ENCODE peak calls at places on chromosome 16, in six cellular contexts. One of them, this sample, is unnamed. For H3K36me3, the result is how much of the 10 kb centered on the place peaks cover.

GRCh38 chr16:71637398-71637797 is 11.4 kb downstream of the MARVELD3 start:
- DNase-seq in naive thymus-derived CD4-positive, alpha-beta T cell: no peak
- DNase-seq in right atrium auricular region: peak
- DNase-seq in heart right ventricle: no peak
- DNase-seq in CD8-positive, alpha-beta T cell: no peak
- DNase-seq in colonic mucosa: no peak
- DNase-seq in this sample: no peak

GRCh38 chr16:47052666-47053640 is 79.5 kb upstream of the DNAJA2 start:
- DNase-seq in naive thymus-derived CD4-positive, alpha-beta T cell: no peak
- DNase-seq in heart right ventricle: no peak
- DNase-seq in CD8-positive, alpha-beta T cell: no peak
- DNase-seq in colonic mucosa: no peak
- DNase-seq in right atrium auricular region: no peak
- DNase-seq in this sample: no peak

GRCh38 chr16:82694239-82694874 is 67.6 kb downstream of the CDH13 start:
- DNase-seq in colonic mucosa: no peak
- DNase-seq in heart right ventricle: no peak
- DNase-seq in naive thymus-derived CD4-positive, alpha-beta T cell: no peak
- DNase-seq in CD8-positive, alpha-beta T cell: no peak
- DNase-seq in right atrium auricular region: no peak
- DNase-seq in this sample: no peak

GRCh38 chr16:57394444-57394843 is 10.1 kb upstream of the CCL17 start:
- DNase-seq in CD8-positive, alpha-beta T cell: no peak
- DNase-seq in heart right ventricle: no peak
- DNase-seq in naive thymus-derived CD4-positive, alpha-beta T cell: no peak
- DNase-seq in colonic mucosa: peak
- DNase-seq in right atrium auricular region: no peak
- DNase-seq in this sample: no peak

GRCh38 chr16:11668590-11669379 is 530 bp downstream of the SNN start:
- DNase-seq in right atrium auricular region: no peak
- DNase-seq in colonic mucosa: no peak
- DNase-seq in heart right ventricle: no peak
- DNase-seq in CD8-positive, alpha-beta T cell: no peak
- DNase-seq in naive thymus-derived CD4-positive, alpha-beta T cell: peak
- DNase-seq in this sample: no peak

GRCh38 chr16:27236635-27237228 is 31.8 kb downstream of the NSMCE1 start:
- DNase-seq in CD8-positive, alpha-beta T cell: no peak
- DNase-seq in heart right ventricle: no peak
- DNase-seq in colonic mucosa: no peak
- DNase-seq in right atrium auricular region: no peak
- DNase-seq in naive thymus-derived CD4-positive, alpha-beta T cell: no peak
- DNase-seq in this sample: peak

GRCh38 chr16:8070501-8070900 is 519.8 kb downstream of the TMEM114 start:
- DNase-seq in naive thymus-derived CD4-positive, alpha-beta T cell: no peak
- DNase-seq in colonic mucosa: no peak
- DNase-seq in heart right ventricle: no peak
- DNase-seq in right atrium auricular region: no peak
- DNase-seq in CD8-positive, alpha-beta T cell: no peak
- DNase-seq in this sample: no peak

GRCh38 chr16:52237823-52238222 is 309.1 kb downstream of the TOX3 start:
- DNase-seq in CD8-positive, alpha-beta T cell: no peak
- DNase-seq in right atrium auricular region: no peak
- DNase-seq in heart right ventricle: no peak
- DNase-seq in colonic mucosa: no peak
- DNase-seq in naive thymus-derived CD4-positive, alpha-beta T cell: no peak
- DNase-seq in this sample: no peak

GRCh38 chr16:24523569-24523968 is 15.8 kb upstream of the RBBP6 start:
- DNase-seq in heart right ventricle: no peak
- DNase-seq in naive thymus-derived CD4-positive, alpha-beta T cell: no peak
- DNase-seq in CD8-positive, alpha-beta T cell: peak
- DNase-seq in right atrium auricular region: no peak
- DNase-seq in colonic mucosa: no peak
- DNase-seq in this sample: no peak

GRCh38 chr16:22188595-22189442 is 17.3 kb upstream of the EEF2K start:
- DNase-seq in heart right ventricle: peak
- DNase-seq in colonic mucosa: peak
- DNase-seq in right atrium auricular region: peak
- DNase-seq in naive thymus-derived CD4-positive, alpha-beta T cell: peak
- DNase-seq in CD8-positive, alpha-beta T cell: peak
- DNase-seq in this sample: peak

GRCh38 chr16:66553223-66553622 is 847 bp downstream of the CKLF start:
- DNase-seq in naive thymus-derived CD4-positive, alpha-beta T cell: no peak
- DNase-seq in right atrium auricular region: no peak
- DNase-seq in CD8-positive, alpha-beta T cell: peak
- DNase-seq in heart right ventricle: no peak
- DNase-seq in colonic mucosa: peak
- DNase-seq in this sample: no peak

GRCh38 chr16:11099672-11100195 is 155.4 kb downstream of the CLEC16A start:
- DNase-seq in CD8-positive, alpha-beta T cell: no peak
- DNase-seq in right atrium auricular region: no peak
- DNase-seq in heart right ventricle: no peak
- DNase-seq in colonic mucosa: no peak
- DNase-seq in naive thymus-derived CD4-positive, alpha-beta T cell: no peak
- DNase-seq in this sample: no peak

GRCh38 chr16:16763449-16763848 is 384.5 kb downstream of the NPIPA7 start:
- DNase-seq in naive thymus-derived CD4-positive, alpha-beta T cell: no peak
- DNase-seq in colonic mucosa: no peak
- DNase-seq in right atrium auricular region: no peak
- DNase-seq in CD8-positive, alpha-beta T cell: no peak
- DNase-seq in heart right ventricle: no peak
- DNase-seq in this sample: no peak

GRCh38 chr16:68377667-68378420 is 67.0 kb downstream of the PRMT7 start:
- DNase-seq in naive thymus-derived CD4-positive, alpha-beta T cell: no peak
- DNase-seq in right atrium auricular region: no peak
- DNase-seq in CD8-positive, alpha-beta T cell: no peak
- DNase-seq in heart right ventricle: no peak
- DNase-seq in colonic mucosa: no peak
- DNase-seq in this sample: no peak

GRCh38 chr16:69890114-69890890 is 60.8 kb upstream of the CLEC18A start:
- DNase-seq in right atrium auricular region: peak
- DNase-seq in colonic mucosa: peak
- DNase-seq in CD8-positive, alpha-beta T cell: no peak
- DNase-seq in heart right ventricle: peak
- DNase-seq in naive thymus-derived CD4-positive, alpha-beta T cell: no peak
- DNase-seq in this sample: no peak

GRCh38 chr16:46573008-46573833 is 48.0 kb downstream of the SHCBP1 start:
- DNase-seq in colonic mucosa: no peak
- DNase-seq in CD8-positive, alpha-beta T cell: no peak
- DNase-seq in naive thymus-derived CD4-positive, alpha-beta T cell: no peak
- DNase-seq in heart right ventricle: no peak
- DNase-seq in right atrium auricular region: no peak
- DNase-seq in this sample: peak

GRCh38 chr16:83706394-83706793 is 101.4 kb upstream of the HSBP1 start:
- DNase-seq in heart right ventricle: no peak
- DNase-seq in right atrium auricular region: no peak
- DNase-seq in CD8-positive, alpha-beta T cell: no peak
- DNase-seq in colonic mucosa: no peak
- DNase-seq in naive thymus-derived CD4-positive, alpha-beta T cell: no peak
- DNase-seq in this sample: no peak

GRCh38 chr16:88013091-88013609 is 61.9 kb downstream of the BANP start:
- DNase-seq in CD8-positive, alpha-beta T cell: no peak
- DNase-seq in heart right ventricle: no peak
- DNase-seq in right atrium auricular region: no peak
- DNase-seq in naive thymus-derived CD4-positive, alpha-beta T cell: no peak
- DNase-seq in colonic mucosa: peak
- DNase-seq in this sample: peak

GRCh38 chr16:68332411-68333121 is 21.7 kb downstream of the PRMT7 start:
- DNase-seq in heart right ventricle: peak
- DNase-seq in naive thymus-derived CD4-positive, alpha-beta T cell: no peak
- DNase-seq in colonic mucosa: no peak
- DNase-seq in right atrium auricular region: no peak
- DNase-seq in CD8-positive, alpha-beta T cell: no peak
- DNase-seq in this sample: peak

GRCh38 chr16:77271532-77272426 is 72.6 kb downstream of the SYCE1L start:
- DNase-seq in naive thymus-derived CD4-positive, alpha-beta T cell: no peak
- DNase-seq in colonic mucosa: no peak
- DNase-seq in heart right ventricle: no peak
- DNase-seq in CD8-positive, alpha-beta T cell: no peak
- DNase-seq in right atrium auricular region: no peak
- DNase-seq in this sample: no peak
- H3K36me3 ChIP-seq in naive thymus-derived CD4-positive, alpha-beta T cell: under half
- H3K36me3 ChIP-seq in colonic mucosa: under half
- H3K36me3 ChIP-seq in heart right ventricle: under half
- H3K36me3 ChIP-seq in CD8-positive, alpha-beta T cell: under half
- H3K36me3 ChIP-seq in right atrium auricular region: under half
- H3K36me3 ChIP-seq in this sample: under half

GRCh38 chr16:2146739-2147138 is 1.7 kb upstream of the RAB26 start:
- DNase-seq in naive thymus-derived CD4-positive, alpha-beta T cell: no peak
- DNase-seq in colonic mucosa: no peak
- DNase-seq in right atrium auricular region: no peak
- DNase-seq in CD8-positive, alpha-beta T cell: no peak
- DNase-seq in heart right ventricle: no peak
- DNase-seq in this sample: no peak
- H3K27ac ChIP-seq in naive thymus-derived CD4-positive, alpha-beta T cell: no peak
- H3K27ac ChIP-seq in colonic mucosa: no peak
- H3K27ac ChIP-seq in right atrium auricular region: no peak
- H3K27ac ChIP-seq in CD8-positive, alpha-beta T cell: no peak
- H3K27ac ChIP-seq in heart right ventricle: no peak
- H3K27ac ChIP-seq in this sample: no peak

GRCh38 chr16:89982318-89982717 is 33.8 kb downstream of the DEF8 start:
- DNase-seq in colonic mucosa: no peak
- DNase-seq in CD8-positive, alpha-beta T cell: no peak
- DNase-seq in naive thymus-derived CD4-positive, alpha-beta T cell: no peak
- DNase-seq in heart right ventricle: no peak
- DNase-seq in right atrium auricular region: no peak
- DNase-seq in this sample: peak
- H3K36me3 ChIP-seq in colonic mucosa: under half
- H3K36me3 ChIP-seq in CD8-positive, alpha-beta T cell: under half
- H3K36me3 ChIP-seq in naive thymus-derived CD4-positive, alpha-beta T cell: under half
- H3K36me3 ChIP-seq in heart right ventricle: half or more
- H3K36me3 ChIP-seq in right atrium auricular region: half or more
- H3K36me3 ChIP-seq in this sample: under half

DNA sequence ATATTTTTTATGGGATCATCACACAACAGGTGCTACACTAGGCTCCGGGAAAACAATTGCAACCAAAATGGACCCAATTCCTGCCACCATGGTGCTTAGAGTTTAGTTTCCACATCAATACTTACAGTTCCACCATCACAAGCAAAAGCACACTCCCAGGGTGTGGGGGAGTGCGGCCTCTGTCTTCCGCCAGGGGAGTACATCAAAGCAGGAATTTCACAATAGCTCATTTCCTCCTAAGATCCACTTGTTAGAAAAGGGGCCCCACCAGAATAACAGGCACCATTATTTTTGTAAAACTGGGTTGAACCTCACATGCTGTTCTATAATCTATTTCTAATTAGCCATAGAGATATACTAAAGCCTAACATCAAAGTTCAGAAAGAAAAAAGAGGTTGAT is 44.3 kb upstream of the PSMD7 start:
- DNase-seq in heart right ventricle: no peak
- DNase-seq in right atrium auricular region: no peak
- DNase-seq in colonic mucosa: no peak
- DNase-seq in naive thymus-derived CD4-positive, alpha-beta T cell: no peak
- DNase-seq in CD8-positive, alpha-beta T cell: no peak
- DNase-seq in this sample: no peak
- H3K27ac ChIP-seq in heart right ventricle: no peak
- H3K27ac ChIP-seq in right atrium auricular region: no peak
- H3K27ac ChIP-seq in colonic mucosa: no peak
- H3K27ac ChIP-seq in naive thymus-derived CD4-positive, alpha-beta T cell: no peak
- H3K27ac ChIP-seq in CD8-positive, alpha-beta T cell: no peak
- H3K27ac ChIP-seq in this sample: no peak

DNA sequence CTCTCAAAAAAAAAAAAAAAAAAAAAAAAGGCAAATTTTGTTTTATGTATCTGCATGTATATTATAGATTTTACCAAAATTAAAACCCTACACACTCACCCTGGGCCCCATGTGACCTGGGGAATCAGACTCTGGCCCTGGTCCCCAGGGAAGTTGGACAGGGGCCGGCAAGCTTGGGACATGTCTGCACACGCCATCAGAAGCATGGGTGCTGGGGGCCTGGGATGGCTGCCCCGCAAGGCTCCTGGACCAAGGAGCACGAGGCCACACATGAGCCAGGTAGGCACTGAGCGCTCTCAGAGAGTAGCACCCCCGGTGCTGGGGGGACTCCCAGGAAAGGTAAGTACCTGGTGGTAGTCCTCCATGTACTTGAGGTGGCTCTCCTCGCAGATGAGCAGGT is 39.6 kb downstream of the PPL start:
- DNase-seq in naive thymus-derived CD4-positive, alpha-beta T cell: no peak
- DNase-seq in CD8-positive, alpha-beta T cell: no peak
- DNase-seq in right atrium auricular region: no peak
- DNase-seq in colonic mucosa: no peak
- DNase-seq in heart right ventricle: no peak
- DNase-seq in this sample: no peak
- H3K36me3 ChIP-seq in naive thymus-derived CD4-positive, alpha-beta T cell: under half
- H3K36me3 ChIP-seq in CD8-positive, alpha-beta T cell: under half
- H3K36me3 ChIP-seq in right atrium auricular region: under half
- H3K36me3 ChIP-seq in colonic mucosa: under half
- H3K36me3 ChIP-seq in heart right ventricle: under half
- H3K36me3 ChIP-seq in this sample: under half

GRCh38 chr16:86664518-86665318 is 86.4 kb downstream of the FOXL1 start:
- DNase-seq in heart right ventricle: no peak
- DNase-seq in CD8-positive, alpha-beta T cell: no peak
- DNase-seq in naive thymus-derived CD4-positive, alpha-beta T cell: peak
- DNase-seq in right atrium auricular region: no peak
- DNase-seq in colonic mucosa: peak
- DNase-seq in this sample: no peak
- H3K27ac ChIP-seq in heart right ventricle: no peak
- H3K27ac ChIP-seq in CD8-positive, alpha-beta T cell: no peak
- H3K27ac ChIP-seq in naive thymus-derived CD4-positive, alpha-beta T cell: no peak
- H3K27ac ChIP-seq in right atrium auricular region: peak
- H3K27ac ChIP-seq in colonic mucosa: peak
- H3K27ac ChIP-seq in this sample: no peak

GRCh38 chr16:84780063-84780462 is 39.7 kb upstream of the CRISPLD2 start:
- DNase-seq in naive thymus-derived CD4-positive, alpha-beta T cell: no peak
- DNase-seq in colonic mucosa: no peak
- DNase-seq in CD8-positive, alpha-beta T cell: no peak
- DNase-seq in right atrium auricular region: no peak
- DNase-seq in heart right ventricle: no peak
- DNase-seq in this sample: peak

GRCh38 chr16:84778720-84779119 is 41.1 kb upstream of the CRISPLD2 start:
- DNase-seq in colonic mucosa: no peak
- DNase-seq in CD8-positive, alpha-beta T cell: no peak
- DNase-seq in right atrium auricular region: no peak
- DNase-seq in naive thymus-derived CD4-positive, alpha-beta T cell: no peak
- DNase-seq in heart right ventricle: no peak
- DNase-seq in this sample: no peak

GRCh38 chr16:84775262-84775810 is 44.4 kb upstream of the CRISPLD2 start:
- DNase-seq in colonic mucosa: no peak
- DNase-seq in right atrium auricular region: no peak
- DNase-seq in heart right ventricle: no peak
- DNase-seq in CD8-positive, alpha-beta T cell: no peak
- DNase-seq in naive thymus-derived CD4-positive, alpha-beta T cell: no peak
- DNase-seq in this sample: no peak

GRCh38 chr16:84774810-84775209 is 45.0 kb upstream of the CRISPLD2 start:
- DNase-seq in naive thymus-derived CD4-positive, alpha-beta T cell: no peak
- DNase-seq in right atrium auricular region: peak
- DNase-seq in colonic mucosa: no peak
- DNase-seq in CD8-positive, alpha-beta T cell: no peak
- DNase-seq in heart right ventricle: no peak
- DNase-seq in this sample: no peak

GRCh38 chr16:84777435-84777834 is 42.4 kb upstream of the CRISPLD2 start:
- DNase-seq in CD8-positive, alpha-beta T cell: no peak
- DNase-seq in right atrium auricular region: no peak
- DNase-seq in colonic mucosa: no peak
- DNase-seq in heart right ventricle: no peak
- DNase-seq in naive thymus-derived CD4-positive, alpha-beta T cell: no peak
- DNase-seq in this sample: no peak
- H3K36me3 ChIP-seq in CD8-positive, alpha-beta T cell: under half
- H3K36me3 ChIP-seq in right atrium auricular region: under half
- H3K36me3 ChIP-seq in colonic mucosa: under half
- H3K36me3 ChIP-seq in heart right ventricle: half or more
- H3K36me3 ChIP-seq in naive thymus-derived CD4-positive, alpha-beta T cell: under half
- H3K36me3 ChIP-seq in this sample: under half

This sample was measured in left lung.